ENCODE peak calls at places on chromosome 12, in four cellular contexts. R, C, J and W are unnamed samples.

GRCh38 chr12:43362910-43363694 is 188.9 kb downstream of the ADAMTS20 start:
- DNase-seq in C (peak; percentile 16), R (no peak), J (no peak), W (peak; percentile 29)

GRCh38 chr12:64609543-64610091 is 678 bp upstream of the RASSF3 start:
- DNase-seq in C (peak; percentile 20), J (peak; percentile 46), R (no peak), W (peak; percentile 73)

GRCh38 chr12:105330938-105331804 is 680 bp downstream of the C12orf75 start:
- DNase-seq in R (no peak), C (no peak), J (peak; percentile 56), W (peak; percentile 82)

GRCh38 chr12:123141615-123142517 is 9.0 kb downstream of the PITPNM2 start:
- DNase-seq in J (no peak), C (peak; percentile 84), R (peak; percentile 33), W (no peak)

GRCh38 chr12:9651265-9651729 is 18.2 kb upstream of the CLEC2D start:
- DNase-seq in J (peak; percentile 60), R (no peak), C (peak; percentile 67), W (peak; percentile 63)

GRCh38 chr12:75209782-75210138 is at the start of gene KCNC2:
- DNase-seq in C (no peak), J (no peak), R (no peak), W (no peak)

GRCh38 chr12:88509347-88509746 is 70.9 kb downstream of the KITLG start:
- DNase-seq in J (no peak), R (no peak), C (peak; percentile 52), W (no peak)

GRCh38 chr12:2301531-2302461 is 249.0 kb downstream of the CACNA1C start:
- DNase-seq in R (no peak), C (peak; percentile 80), J (no peak), W (peak; percentile 95)

GRCh38 chr12:67269632-67270578 is 747 bp downstream of the CAND1 start:
- DNase-seq in J (peak; percentile 74), C (no peak), R (no peak), W (peak; percentile 75)

GRCh38 chr12:97482153-97482693 is 19.6 kb downstream of the RMST start:
- DNase-seq in C (no peak), J (no peak), R (no peak), W (no peak)

GRCh38 chr12:43312991-43313505 is 239.0 kb downstream of the ADAMTS20 start:
- DNase-seq in R (no peak), J (no peak), C (no peak), W (no peak)

GRCh38 chr12:11719678-11720099 is 70.2 kb downstream of the ETV6 start:
- DNase-seq in C (peak; percentile 98), R (no peak), J (no peak), W (peak; percentile 91)

GRCh38 chr12:108115123-108115745 is 13.9 kb upstream of the WSCD2 start:
- DNase-seq in C (no peak), R (no peak), J (no peak), W (no peak)

GRCh38 chr12:29073631-29074239 is 75.3 kb upstream of the FAR2 start:
- DNase-seq in J (peak; percentile 47), C (peak; percentile 49), R (peak; percentile 35), W (no peak)

GRCh38 chr12:121240484-121241202 is 30.7 kb downstream of the P2RX4 start:
- DNase-seq in J (no peak), R (no peak), C (no peak), W (peak; percentile 91)

GRCh38 chr12:31204995-31205582 is 120.9 kb downstream of the SINHCAF start:
- DNase-seq in C (peak; percentile 49), R (no peak), J (peak; percentile 39), W (no peak)

GRCh38 chr12:58920956-58921861 is 905 bp upstream of the LRIG3 start:
- DNase-seq in C (no peak), R (no peak), J (no peak), W (no peak)

GRCh38 chr12:14454098-14454907 is 88.8 kb downstream of the ATF7IP start:
- DNase-seq in R (peak; percentile 59), J (peak; percentile 83), C (peak; percentile 34), W (peak; percentile 46)

GRCh38 chr12:44626883-44627282 is 249.2 kb downstream of the NELL2 start:
- DNase-seq in J (no peak), C (no peak), R (no peak), W (no peak)

GRCh38 chr12:32549675-32550079 is 129.4 kb upstream of the DNM1L start:
- DNase-seq in C (peak; percentile 61), J (peak; percentile 77), R (no peak), W (peak; percentile 41)

GRCh38 chr12:39764944-39765560 is 145.4 kb upstream of the ABCD2 start:
- DNase-seq in C (peak; percentile 58), J (peak; percentile 41), R (peak; percentile 23), W (no peak)

GRCh38 chr12:121709478-121709890 is 3.1 kb upstream of the TMEM120B start:
- DNase-seq in R (peak; percentile 51), C (peak; percentile 83), J (no peak), W (no peak)

GRCh38 chr12:24478254-24478653 is 470.6 kb downstream of the BCAT1 start:
- DNase-seq in J (no peak), R (no peak), C (no peak), W (no peak)

GRCh38 chr12:39752482-39753147 is 133.0 kb upstream of the ABCD2 start:
- DNase-seq in J (no peak), C (no peak), R (no peak), W (no peak)

GRCh38 chr12:50927356-50927755 is 25.0 kb upstream of the HIGD1C start:
- DNase-seq in J (no peak), C (no peak), R (no peak), W (no peak)

GRCh38 chr12:12505544-12506501 is 56.8 kb downstream of the DUSP16 start:
- DNase-seq in R (no peak), J (peak; percentile 42), C (peak; percentile 65), W (peak; percentile 88)

GRCh38 chr12:73266206-73266605 is 994.0 kb downstream of the TRHDE start:
- DNase-seq in J (no peak), R (no peak), C (no peak), W (no peak)

GRCh38 chr12:27105746-27106536 is 23.6 kb upstream of the C12orf71 start:
- DNase-seq in J (no peak), R (no peak), C (no peak), W (peak; percentile 21)
- H2AFZ ChIP-seq in J (no peak overlapping the region), R (no peak overlapping the region), C (no peak overlapping the region), W (no peak overlapping the region)

GRCh38 chr12:77120156-77120555 is 54.8 kb upstream of the E2F7 start:
- DNase-seq in C (peak; percentile 79), J (no peak), R (peak; percentile 24), W (peak; percentile 66)
- H3K27ac ChIP-seq in C (peak overlapping the region; percentile 35), J (no peak overlapping the region), R (no peak overlapping the region), W (peak overlapping the region; percentile 83)

GRCh38 chr12:49223590-49224369 is 34.9 kb upstream of the TUBA1A start:
- DNase-seq in C (no peak), R (no peak), J (no peak), W (no peak)
- H2AFZ ChIP-seq in C (no peak overlapping the region), R (peak overlapping the region; percentile 16), J (no peak overlapping the region), W (peak overlapping the region; percentile 16)

GRCh38 chr12:103851127-103851526 is 10.1 kb upstream of the NT5DC3 start:
- DNase-seq in J (no peak), C (peak; percentile 49), R (no peak), W (peak; percentile 76)
- H3K27ac ChIP-seq in J (no peak overlapping the region), C (no peak overlapping the region), R (no peak overlapping the region), W (no peak overlapping the region)